ENCODE peak calls at places on chromosomes 7 and 10, in four cellular contexts. X, S, Z and R are unnamed samples.

GRCh38 chr10:14543048-14543903 is 212.6 kb upstream of the FRMD4A start:
- DNase-seq in X (peak; percentile 85), S (peak; percentile 62), Z (no peak), R (peak; percentile 54)

GRCh38 chr7:92461027-92462003 is 14.0 kb downstream of the GATAD1 start:
- DNase-seq in X (no peak), S (no peak), Z (peak; percentile 38), R (peak; percentile 40)

GRCh38 chr10:89929282-89930026 is 228.1 kb downstream of the KIF20B start:
- DNase-seq in X (no peak), S (no peak), Z (no peak), R (no peak)

GRCh38 chr10:114925675-114926204 is 12.3 kb upstream of the TRUB1 start:
- DNase-seq in X (no peak), S (no peak), Z (peak; percentile 41), R (peak; percentile 15)

GRCh38 chr10:47264797-47265281 is 35.2 kb upstream of the GDF10 start:
- DNase-seq in X (no peak), S (no peak), Z (no peak), R (no peak)

GRCh38 chr7:13034693-13035092 is 347.3 kb downstream of the ARL4A start:
- DNase-seq in X (no peak), S (no peak), Z (no peak), R (no peak)

GRCh38 chr7:115406216-115406615 is 484.3 kb downstream of the MDFIC start:
- DNase-seq in X (no peak), S (no peak), Z (no peak), R (no peak)

GRCh38 chr10:91607661-91608442 is 25.0 kb downstream of the PPP1R3C start:
- DNase-seq in X (no peak), S (no peak), Z (no peak), R (no peak)

GRCh38 chr7:29866490-29866930 is 60.2 kb downstream of the WIPF3 start:
- DNase-seq in X (no peak), S (no peak), Z (peak; percentile 6), R (peak; percentile 57)

GRCh38 chr10:7906128-7906527 is 87.8 kb downstream of the TAF3 start:
- DNase-seq in X (no peak), S (no peak), Z (no peak), R (no peak)

GRCh38 chr7:73717991-73718405 is 1.5 kb downstream of the STX1A start:
- DNase-seq in X (peak; percentile 83), S (peak; percentile 39), Z (peak; percentile 93), R (peak; percentile 28)

GRCh38 chr7:78530351-78530750 is 731.8 kb downstream of the PHTF2 start:
- DNase-seq in X (no peak), S (no peak), Z (peak; percentile 83), R (no peak)

GRCh38 chr7:142812437-142813215 is 41.9 kb downstream of the PRSS2 start:
- DNase-seq in X (no peak), S (peak; percentile 68), Z (no peak), R (no peak)

DNA sequence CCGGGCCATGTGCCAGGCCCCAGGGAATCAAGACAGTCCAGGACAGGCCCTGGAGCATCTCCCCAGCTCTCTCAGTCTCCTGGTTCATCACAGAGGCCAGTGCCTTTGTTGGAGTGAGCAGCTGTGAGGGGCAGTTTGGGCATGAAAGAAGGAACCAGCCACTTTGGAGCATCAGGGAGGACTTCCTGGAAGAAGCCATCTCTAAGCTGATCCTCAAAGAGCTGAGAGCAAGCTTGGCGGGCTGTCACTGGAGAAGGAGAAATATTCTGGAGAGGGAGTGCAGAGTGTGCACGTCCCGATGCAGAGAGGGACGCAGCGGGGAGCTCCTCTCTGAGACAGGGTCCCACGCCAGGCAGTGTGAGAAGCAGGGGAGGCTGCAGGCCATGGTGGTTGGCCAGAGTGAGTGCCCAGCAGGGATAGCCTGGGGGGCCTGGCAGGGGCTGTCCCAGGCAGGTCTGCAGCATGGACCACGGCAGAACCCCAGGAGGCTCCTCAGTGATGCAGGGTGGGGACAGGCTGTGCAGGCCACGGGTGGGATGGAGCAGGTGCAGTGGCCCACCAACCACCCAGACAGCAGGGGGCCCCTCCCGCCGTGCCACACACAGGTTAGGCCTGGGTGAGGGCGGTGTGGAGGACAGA is 34.7 kb downstream of the PWWP2B start:
- DNase-seq in X (no peak), S (no peak), Z (no peak), R (no peak)
- TF ChIP-seq POLR2A in X (no peak), S (no peak), Z (no peak), R (no peak)

GRCh38 chr7:126698909-126699308 is 553.8 kb downstream of the GRM8 start:
- DNase-seq in X (no peak), S (no peak), Z (no peak), R (no peak)

GRCh38 chr7:126700807-126701604 is 551.7 kb downstream of the GRM8 start:
- DNase-seq in X (peak; percentile 84), S (peak; percentile 56), Z (peak; percentile 78), R (peak; percentile 21)

GRCh38 chr7:126698446-126698845 is 554.3 kb downstream of the GRM8 start:
- DNase-seq in X (no peak), S (no peak), Z (no peak), R (no peak)

GRCh38 chr7:126702242-126703016 is 550.3 kb downstream of the GRM8 start:
- DNase-seq in X (no peak), S (no peak), Z (no peak), R (no peak)

DNA sequence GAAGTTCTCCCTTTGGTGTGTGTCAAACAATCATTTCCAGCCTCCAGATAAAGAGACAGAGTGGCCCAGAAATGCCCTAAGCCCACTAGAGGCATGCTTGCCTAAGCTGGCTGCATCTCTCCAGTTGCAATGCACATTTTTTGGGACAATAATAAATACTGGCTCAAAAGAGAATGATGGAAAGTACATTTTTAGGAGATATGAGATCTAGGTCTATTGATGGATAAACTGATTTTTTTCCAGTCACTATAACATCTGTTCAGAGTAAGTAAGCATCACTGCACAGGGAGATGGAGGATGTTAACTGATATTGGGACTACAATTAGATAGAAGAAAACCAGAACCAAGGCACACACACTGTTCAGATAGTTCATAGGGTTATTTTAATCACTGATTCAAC is 553.0 kb downstream of the GRM8 start:
- DNase-seq in X (no peak), S (no peak), Z (no peak), R (no peak)
- H3K4me3 ChIP-seq in X (no peak overlapping the region), S (no peak overlapping the region), Z (no peak overlapping the region), R (no peak overlapping the region)

DNA sequence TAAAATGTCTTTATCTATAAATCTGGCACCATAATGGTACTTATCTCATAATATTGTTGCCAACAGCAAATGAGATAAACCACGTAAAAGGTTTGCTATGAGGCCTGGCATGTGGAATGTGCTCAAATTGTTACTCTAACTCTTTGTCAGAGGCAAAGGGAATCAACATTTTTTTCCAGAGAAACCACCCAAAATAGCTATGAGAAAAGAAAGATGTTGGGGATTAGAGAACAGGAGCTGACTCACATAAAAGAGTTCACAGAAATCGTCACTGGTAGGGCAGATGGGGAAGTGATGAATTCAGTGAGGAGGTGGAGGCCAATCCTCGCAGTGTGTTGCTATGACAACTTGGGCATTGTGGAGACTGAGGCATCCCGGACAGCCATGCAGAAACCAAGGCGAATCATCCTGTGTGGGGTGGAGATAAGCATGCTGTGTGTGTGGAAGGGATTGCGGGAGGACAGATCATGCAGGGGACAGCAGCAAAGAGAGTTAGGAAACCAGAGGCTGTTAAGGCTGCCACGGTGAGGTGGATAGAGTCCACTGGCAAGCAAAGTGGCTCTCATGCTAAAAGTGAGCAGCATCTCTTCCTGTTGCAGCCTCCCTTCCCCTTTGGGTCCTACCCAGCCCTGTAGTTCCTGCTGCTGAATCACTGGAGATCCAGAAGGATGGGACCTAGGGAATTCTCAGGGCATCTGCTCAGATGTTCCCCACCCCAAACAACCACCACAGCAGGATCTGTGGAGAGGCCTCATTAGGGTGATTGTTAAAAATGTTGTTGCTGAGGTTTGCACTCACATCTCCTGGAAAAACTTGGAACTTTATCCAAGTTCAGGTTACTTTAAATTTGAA is 103.9 kb downstream of the CUBN start:
- DNase-seq in X (no peak), S (no peak), Z (peak; percentile 99), R (peak; percentile 12)
- TF ChIP-seq POLR2A in X (no peak), S (no peak), Z (peak; percentile 80), R (no peak)

GRCh38 chr7:158849553-158850389 is 6.6 kb upstream of the DYNC2I1 start:
- DNase-seq in X (no peak), S (no peak), Z (no peak), R (no peak)

GRCh38 chr7:158847451-158847866 is 8.9 kb upstream of the DYNC2I1 start:
- DNase-seq in X (no peak), S (no peak), Z (no peak), R (no peak)

GRCh38 chr7:158846304-158846703 is 10.1 kb upstream of the DYNC2I1 start:
- DNase-seq in X (no peak), S (no peak), Z (no peak), R (no peak)

GRCh38 chr7:158854681-158855081 is 1.7 kb upstream of the DYNC2I1 start:
- DNase-seq in X (no peak), S (no peak), Z (no peak), R (no peak)

DNA sequence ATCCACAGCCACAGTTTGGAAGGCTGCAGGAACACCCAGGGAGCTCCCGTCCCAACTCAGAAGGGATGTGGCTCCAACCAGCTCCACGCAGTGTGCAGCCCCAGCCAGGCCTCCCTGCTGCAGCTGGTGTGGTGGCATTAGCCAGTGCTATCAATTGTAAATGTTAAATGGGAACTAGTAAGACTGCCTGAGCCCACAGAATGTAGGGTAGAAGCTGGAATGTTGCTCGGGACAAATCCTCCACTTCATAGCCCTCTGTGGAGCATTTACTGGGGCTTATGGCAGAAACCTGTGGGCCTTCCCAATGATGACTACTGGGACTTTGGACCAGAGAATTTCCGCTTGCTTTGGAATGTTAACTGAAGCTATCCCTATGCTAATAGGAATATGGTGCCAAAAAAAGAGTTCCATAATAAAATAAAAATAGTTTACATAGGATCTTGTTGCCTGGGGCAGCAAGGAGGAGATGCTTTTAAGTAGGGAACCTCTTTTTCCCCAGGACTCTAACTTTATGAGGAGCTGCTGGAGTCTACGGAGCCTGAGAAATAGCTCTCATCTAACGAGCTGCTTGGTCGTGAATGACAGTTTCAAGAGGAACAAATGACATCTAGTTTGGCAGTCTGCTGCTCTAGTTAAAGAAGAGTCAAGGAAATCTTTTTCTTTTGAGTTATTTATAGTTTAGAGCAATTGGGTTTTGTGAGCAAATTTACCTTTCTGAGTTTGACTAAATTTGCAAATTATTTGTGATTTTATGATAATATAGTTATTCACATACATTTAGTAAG is 5.8 kb upstream of the DYNC2I1 start:
- DNase-seq in X (no peak), S (no peak), Z (no peak), R (no peak)
- H3K4me3 ChIP-seq in X (no peak overlapping the region), S (no peak overlapping the region), Z (no peak overlapping the region), R (no peak overlapping the region)